ENCODE peak calls at places on chromosomes 4 and X, in six cellular contexts. One of them, this sample, is unnamed.

GRCh38 chr4:73718375-73719373 is 21.7 kb upstream of the CXCL8 start:
- DNase-seq in mesenchymal stem cell: no peak
- DNase-seq in SK-N-MC: no peak
- DNase-seq in HFFc6: no peak
- DNase-seq in adrenal gland: no peak
- DNase-seq in CD4-positive, alpha-beta T cell: no peak
- DNase-seq in this sample: peak; percentile 23

GRCh38 chr4:22190855-22191254 is 242.3 kb upstream of the KCNIP4 start:
- DNase-seq in mesenchymal stem cell: peak; percentile 53
- DNase-seq in SK-N-MC: no peak
- DNase-seq in HFFc6: peak; percentile 34
- DNase-seq in adrenal gland: no peak
- DNase-seq in CD4-positive, alpha-beta T cell: no peak
- DNase-seq in this sample: peak; percentile 37

GRCh38 chr4:8346838-8347605 is 77.5 kb downstream of the HTRA3 start:
- DNase-seq in mesenchymal stem cell: no peak
- DNase-seq in SK-N-MC: no peak
- DNase-seq in HFFc6: no peak
- DNase-seq in adrenal gland: no peak
- DNase-seq in CD4-positive, alpha-beta T cell: no peak
- DNase-seq in this sample: peak; percentile 27

GRCh38 chrX:25597561-25597960 is 540.6 kb upstream of the MAGEB18 start:
- DNase-seq in mesenchymal stem cell: no peak
- DNase-seq in SK-N-MC: no peak
- DNase-seq in HFFc6: no peak
- DNase-seq in adrenal gland: no peak
- DNase-seq in CD4-positive, alpha-beta T cell: no peak
- DNase-seq in this sample: no peak

GRCh38 chr4:6909970-6910339 is 329 bp downstream of the TBC1D14 start:
- DNase-seq in mesenchymal stem cell: no peak
- DNase-seq in SK-N-MC: no peak
- DNase-seq in HFFc6: no peak
- DNase-seq in adrenal gland: no peak
- DNase-seq in CD4-positive, alpha-beta T cell: no peak
- DNase-seq in this sample: no peak

GRCh38 chr4:166527500-166527899 is 654.5 kb downstream of the TLL1 start:
- DNase-seq in mesenchymal stem cell: no peak
- DNase-seq in SK-N-MC: no peak
- DNase-seq in HFFc6: peak; percentile 36
- DNase-seq in adrenal gland: no peak
- DNase-seq in CD4-positive, alpha-beta T cell: no peak
- DNase-seq in this sample: no peak

GRCh38 chrX:78652971-78653822 is 5.9 kb downstream of the RTL3 start:
- DNase-seq in mesenchymal stem cell: peak; percentile 80
- DNase-seq in SK-N-MC: no peak
- DNase-seq in HFFc6: peak; percentile 85
- DNase-seq in adrenal gland: no peak
- DNase-seq in CD4-positive, alpha-beta T cell: no peak
- DNase-seq in this sample: peak; percentile 46

GRCh38 chr4:19913670-19914069 is 338.0 kb upstream of the SLIT2 start:
- DNase-seq in mesenchymal stem cell: no peak
- DNase-seq in SK-N-MC: no peak
- DNase-seq in HFFc6: no peak
- DNase-seq in adrenal gland: no peak
- DNase-seq in CD4-positive, alpha-beta T cell: no peak
- DNase-seq in this sample: no peak

GRCh38 chrX:150092549-150092948 is 154.3 kb upstream of the EOLA2 start:
- DNase-seq in mesenchymal stem cell: no peak
- DNase-seq in SK-N-MC: no peak
- DNase-seq in HFFc6: no peak
- DNase-seq in adrenal gland: no peak
- DNase-seq in CD4-positive, alpha-beta T cell: no peak
- DNase-seq in this sample: no peak

GRCh38 chr4:186845137-186845842 is 121.6 kb upstream of the FAT1 start:
- DNase-seq in mesenchymal stem cell: peak; percentile 95
- DNase-seq in SK-N-MC: no peak
- DNase-seq in HFFc6: peak; percentile 94
- DNase-seq in adrenal gland: no peak
- DNase-seq in CD4-positive, alpha-beta T cell: no peak
- DNase-seq in this sample: peak; percentile 74

GRCh38 chrX:104318330-104319009 is 63.7 kb upstream of the ESX1 start:
- DNase-seq in mesenchymal stem cell: peak; percentile 21
- DNase-seq in SK-N-MC: no peak
- DNase-seq in HFFc6: peak; percentile 35
- DNase-seq in adrenal gland: no peak
- DNase-seq in CD4-positive, alpha-beta T cell: no peak
- DNase-seq in this sample: peak; percentile 15

GRCh38 chrX:133653363-133653762 is 238.1 kb upstream of the GPC4 start:
- DNase-seq in mesenchymal stem cell: no peak
- DNase-seq in SK-N-MC: no peak
- DNase-seq in HFFc6: no peak
- DNase-seq in adrenal gland: no peak
- DNase-seq in CD4-positive, alpha-beta T cell: no peak
- DNase-seq in this sample: no peak

GRCh38 chr4:84803720-84804119 is 162.8 kb downstream of the WDFY3 start:
- DNase-seq in mesenchymal stem cell: no peak
- DNase-seq in SK-N-MC: no peak
- DNase-seq in HFFc6: peak; percentile 8
- DNase-seq in adrenal gland: no peak
- DNase-seq in CD4-positive, alpha-beta T cell: no peak
- DNase-seq in this sample: peak; percentile 9

GRCh38 chr4:165204462-165204830 is 2.9 kb upstream of the KLHL2 start:
- DNase-seq in mesenchymal stem cell: peak; percentile 36
- DNase-seq in SK-N-MC: no peak
- DNase-seq in HFFc6: no peak
- DNase-seq in adrenal gland: no peak
- DNase-seq in CD4-positive, alpha-beta T cell: no peak
- DNase-seq in this sample: peak; percentile 23

GRCh38 chrX:16653424-16653823 is 3.5 kb downstream of the S100G start:
- DNase-seq in mesenchymal stem cell: no peak
- DNase-seq in SK-N-MC: no peak
- DNase-seq in HFFc6: no peak
- DNase-seq in adrenal gland: no peak
- DNase-seq in CD4-positive, alpha-beta T cell: no peak
- DNase-seq in this sample: no peak

GRCh38 chrX:51242212-51242611 is 90.4 kb upstream of the NUDT10 start:
- DNase-seq in mesenchymal stem cell: no peak
- DNase-seq in SK-N-MC: no peak
- DNase-seq in HFFc6: no peak
- DNase-seq in adrenal gland: no peak
- DNase-seq in CD4-positive, alpha-beta T cell: no peak
- DNase-seq in this sample: no peak

GRCh38 chr4:6474053-6474568 is 1.7 kb upstream of the PPP2R2C start:
- DNase-seq in mesenchymal stem cell: no peak
- DNase-seq in SK-N-MC: no peak
- DNase-seq in HFFc6: no peak
- DNase-seq in adrenal gland: no peak
- DNase-seq in CD4-positive, alpha-beta T cell: no peak
- DNase-seq in this sample: no peak

GRCh38 chr4:81164623-81165416 is 50.2 kb downstream of the PRKG2 start:
- DNase-seq in mesenchymal stem cell: no peak
- DNase-seq in SK-N-MC: no peak
- DNase-seq in HFFc6: peak; percentile 2
- DNase-seq in adrenal gland: no peak
- DNase-seq in CD4-positive, alpha-beta T cell: no peak
- DNase-seq in this sample: peak; percentile 27

GRCh38 chr4:2418652-2419571 is at the start of gene CFAP99:
- DNase-seq in mesenchymal stem cell: peak; percentile 94
- DNase-seq in SK-N-MC: peak; percentile 69
- DNase-seq in HFFc6: peak; percentile 91
- DNase-seq in adrenal gland: peak; percentile 98
- DNase-seq in CD4-positive, alpha-beta T cell: peak; percentile 98
- DNase-seq in this sample: peak; percentile 97

GRCh38 chr4:152991361-152991760 is 55.2 kb downstream of the FHDC1 start:
- DNase-seq in mesenchymal stem cell: no peak
- DNase-seq in SK-N-MC: no peak
- DNase-seq in HFFc6: no peak
- DNase-seq in adrenal gland: no peak
- DNase-seq in CD4-positive, alpha-beta T cell: no peak
- DNase-seq in this sample: no peak

GRCh38 chr4:5638976-5639375 is 69.4 kb downstream of the EVC2 start:
- DNase-seq in mesenchymal stem cell: peak; percentile 63
- DNase-seq in SK-N-MC: no peak
- DNase-seq in HFFc6: peak; percentile 73
- DNase-seq in adrenal gland: no peak
- DNase-seq in CD4-positive, alpha-beta T cell: no peak
- DNase-seq in this sample: peak; percentile 62

GRCh38 chr4:111283066-111283677 is 660.3 kb upstream of the PITX2 start:
- DNase-seq in mesenchymal stem cell: peak; percentile 62
- DNase-seq in SK-N-MC: peak; percentile 24
- DNase-seq in HFFc6: peak; percentile 43
- DNase-seq in adrenal gland: peak; percentile 31
- DNase-seq in CD4-positive, alpha-beta T cell: no peak
- DNase-seq in this sample: peak; percentile 45

GRCh38 chrX:52422884-52423283 is 54.1 kb downstream of the XAGE2 start:
- DNase-seq in mesenchymal stem cell: no peak
- DNase-seq in SK-N-MC: no peak
- DNase-seq in HFFc6: peak; percentile 52
- DNase-seq in adrenal gland: no peak
- DNase-seq in CD4-positive, alpha-beta T cell: no peak
- DNase-seq in this sample: peak; percentile 29

This sample was measured in AG20443.